ENCODE peak calls at places on chromosomes 1 and 21, in eight cellular contexts. V is A172, R is GM04504, C is RKO, T is GM13977, Q is NCI-H1436 treated with DMSO at 0.1 percent for 48 hours, E is kidney, F is Right ventricle myocardium superior. H is an unnamed sample.

GRCh38 chr1:91611498-91611917 is 110.9 kb downstream of the CDC7 start:
- DNase-seq in V (peak; percentile 67), R (no peak), C (no peak), T (no peak), Q (no peak), E (no peak), F (no peak), H (no peak)

GRCh38 chr1:115170972-115171392 is 81.7 kb upstream of the TSPAN2 start:
- DNase-seq in V (no peak), R (peak; percentile 71), C (no peak), T (no peak), Q (no peak), E (no peak), F (no peak), H (no peak)

GRCh38 chr1:112744019-112744578 is 29.0 kb upstream of the PPM1J start:
- DNase-seq in V (no peak), R (no peak), C (no peak), T (no peak), Q (no peak), E (peak; percentile 73), F (no peak), H (no peak)

GRCh38 chr1:59204001-59204400 is 92.9 kb upstream of the FGGY start:
- DNase-seq in V (no peak), R (no peak), C (no peak), T (no peak), Q (no peak), E (no peak), F (peak; percentile 78), H (no peak)

GRCh38 chr1:17352419-17352909 is 19.5 kb upstream of the PADI6 start:
- DNase-seq in V (no peak), R (no peak), C (no peak), T (no peak), Q (no peak), E (no peak), F (no peak), H (no peak)

GRCh38 chr1:70778934-70779333 is 268.7 kb downstream of the PTGER3 start:
- DNase-seq in V (no peak), R (no peak), C (no peak), T (no peak), Q (no peak), E (no peak), F (no peak), H (no peak)

GRCh38 chr1:240282061-240282830 is 190.6 kb downstream of the FMN2 start:
- DNase-seq in V (no peak), R (no peak), C (no peak), T (no peak), Q (no peak), E (no peak), F (no peak), H (no peak)

GRCh38 chr1:20785907-20786309 is 1.2 kb downstream of the HP1BP3 start:
- DNase-seq in V (peak; percentile 1), R (no peak), C (no peak), T (peak; percentile 27), Q (no peak), E (no peak), F (no peak), H (no peak)

GRCh38 chr21:26169061-26169610 is 1.4 kb downstream of the APP start:
- DNase-seq in V (peak; percentile 66), R (no peak), C (peak; percentile 81), T (peak; percentile 79), Q (no peak), E (peak; percentile 80), F (peak; percentile 53), H (peak; percentile 76)

GRCh38 chr1:9413877-9414213 is 121.2 kb downstream of the SPSB1 start:
- DNase-seq in V (no peak), R (peak; percentile 19), C (no peak), T (no peak), Q (no peak), E (peak; percentile 92), F (peak; percentile 77), H (no peak)

GRCh38 chr1:240619901-240620621 is 8.1 kb upstream of the GREM2 start:
- DNase-seq in V (no peak), R (no peak), C (no peak), T (no peak), Q (no peak), E (no peak), F (no peak), H (no peak)

GRCh38 chr1:15153842-15154479 is 414 bp downstream of the TMEM51 start:
- DNase-seq in V (no peak), R (no peak), C (peak; percentile 68), T (peak; percentile 72), Q (no peak), E (peak; percentile 86), F (peak; percentile 76), H (no peak)

GRCh38 chr1:16199157-16199501 is 13.3 kb downstream of the ARHGEF19 start:
- DNase-seq in V (no peak), R (no peak), C (no peak), T (no peak), Q (no peak), E (no peak), F (no peak), H (no peak)

GRCh38 chr1:209652873-209653401 is 712 bp upstream of the LAMB3 start:
- DNase-seq in V (peak; percentile 87), R (no peak), C (peak; percentile 93), T (no peak), Q (no peak), E (peak; percentile 96), F (peak; percentile 82), H (no peak)

GRCh38 chr1:57632401-57632800 is 208.5 kb upstream of the DAB1 start:
- DNase-seq in V (peak; percentile 2), R (no peak), C (peak; percentile 4), T (no peak), Q (no peak), E (no peak), F (no peak), H (no peak)

GRCh38 chr1:215151841-215152240 is 69.3 kb downstream of the KCNK2 start:
- DNase-seq in V (no peak), R (no peak), C (no peak), T (no peak), Q (no peak), E (no peak), F (no peak), H (no peak)

GRCh38 chr1:151512801-151513625 is 1.8 kb downstream of the CGN start:
- DNase-seq in V (no peak), R (no peak), C (no peak), T (no peak), Q (no peak), E (peak; percentile 80), F (no peak), H (no peak)

GRCh38 chr21:36508948-36509347 is 29.0 kb upstream of the CLDN14 start:
- DNase-seq in V (no peak), R (no peak), C (no peak), T (no peak), Q (no peak), E (no peak), F (no peak), H (no peak)

GRCh38 chr21:29718081-29718815 is 221.5 kb downstream of the GRIK1 start:
- DNase-seq in V (no peak), R (no peak), C (peak; percentile 80), T (no peak), Q (peak; percentile 35), E (no peak), F (no peak), H (no peak)

GRCh38 chr1:154957258-154957657 is 1.4 kb upstream of the PBXIP1 start:
- DNase-seq in V (no peak), R (no peak), C (no peak), T (no peak), Q (no peak), E (peak; percentile 41), F (no peak), H (no peak)

GRCh38 chr1:79262745-79263258 is 256.3 kb upstream of the ADGRL4 start:
- DNase-seq in V (no peak), R (no peak), C (no peak), T (no peak), Q (no peak), E (no peak), F (no peak), H (no peak)

GRCh38 chr1:212010004-212010403 is 25.4 kb downstream of the INTS7 start:
- DNase-seq in V (no peak), R (no peak), C (no peak), T (no peak), Q (no peak), E (no peak), F (no peak), H (no peak)

GRCh38 chr1:54190526-54190925 is 9.3 kb downstream of the CYB5RL start:
- DNase-seq in V (no peak), R (no peak), C (no peak), T (no peak), Q (no peak), E (no peak), F (no peak), H (no peak)

GRCh38 chr1:151898519-151898991 is 10.8 kb downstream of the THEM4 start:
- DNase-seq in V (no peak), R (no peak), C (no peak), T (no peak), Q (no peak), E (no peak), F (no peak), H (no peak)

GRCh38 chr1:162003061-162003824 is 20.4 kb downstream of the OLFML2B start:
- DNase-seq in V (peak; percentile 96), R (peak; percentile 99), C (no peak), T (no peak), Q (no peak), E (peak; percentile 64), F (no peak), H (no peak)

GRCh38 chr1:181123173-181123572 is 34.7 kb downstream of the IER5 start:
- DNase-seq in V (no peak), R (no peak), C (no peak), T (no peak), Q (no peak), E (no peak), F (no peak), H (no peak)

GRCh38 chr1:44030606-44031050 is 634 bp downstream of the SLC6A9 start:
- DNase-seq in V (no peak), R (no peak), C (peak; percentile 62), T (peak; percentile 67), Q (no peak), E (no peak), F (peak; percentile 59), H (no peak)

GRCh38 chr1:47507140-47507539 is 69.3 kb downstream of the FOXD2 start:
- DNase-seq in V (no peak), R (no peak), C (no peak), T (no peak), Q (no peak), E (no peak), F (no peak), H (no peak)

GRCh38 chr1:154186177-154186576 is 5.7 kb downstream of the TPM3 start:
- DNase-seq in V (peak; percentile 45), R (no peak), C (peak; percentile 50), T (peak; percentile 65), Q (no peak), E (no peak), F (peak; percentile 48), H (no peak)

GRCh38 chr21:45224189-45224938 is 63.3 kb downstream of the POFUT2 start:
- DNase-seq in V (peak; percentile 33), R (no peak), C (no peak), T (no peak), Q (no peak), E (peak; percentile 84), F (no peak), H (no peak)

GRCh38 chr1:5342830-5343229 is 649.4 kb downstream of the NPHP4 start:
- DNase-seq in V (no peak), R (no peak), C (no peak), T (no peak), Q (no peak), E (no peak), F (no peak), H (no peak)

GRCh38 chr1:3504151-3504822 is 49.8 kb downstream of the ARHGEF16 start:
- DNase-seq in V (peak; percentile 94), R (peak; percentile 97), C (peak; percentile 89), T (no peak), Q (no peak), E (peak; percentile 88), F (peak; percentile 79), H (no peak)

GRCh38 chr1:237012789-237013383 is 8.6 kb upstream of the MT1HL1 start:
- DNase-seq in V (peak; percentile 78), R (no peak), C (peak; percentile 14), T (no peak), Q (no peak), E (peak; percentile 88), F (peak; percentile 88), H (no peak)

GRCh38 chr1:154325583-154326545 is 539 bp downstream of the ATP8B2 start:
- DNase-seq in V (peak; percentile 87), R (peak; percentile 87), C (peak; percentile 68), T (peak; percentile 47), Q (no peak), E (peak; percentile 84), F (peak; percentile 71), H (no peak)